ENCODE peak calls at places on chromosomes 4 and X, in eight cellular contexts. T is dorsolateral prefrontal cortex; I is central memory CD4-positive, alpha-beta T cell; V is glomerular endothelial cell; B is H9; H is stimulated activated CD4-positive, alpha-beta T cell treated with anti-CD3 and anti-CD28 coated beads, Interleukin-12 subunit alpha, Interleukin-12 subunit beta, amount 100 ng/mL, for 4 hours; E is left cardiac atrium; W is RWPE1. K is an unnamed sample.

GRCh38 chr4:78058591-78059523 is 1.7 kb downstream of the FRAS1 start:
- DNase-seq in T (peak), I (no peak), V (no peak), B (peak), H (peak), E (peak), W (peak), K (peak)

GRCh38 chr4:1669270-1669669 is 14.8 kb downstream of the FAM53A start:
- DNase-seq in T (no peak), I (no peak), V (no peak), B (no peak), H (no peak), E (no peak), W (no peak), K (no peak)

GRCh38 chr4:113760094-113760851 is 1.3 kb downstream of the CAMK2D start:
- DNase-seq in T (peak), I (peak), V (no peak), B (no peak), H (peak), E (peak), W (peak), K (peak)

GRCh38 chr4:4704267-4704666 is 155.2 kb upstream of the MSX1 start:
- DNase-seq in T (no peak), I (no peak), V (no peak), B (no peak), H (no peak), E (no peak), W (no peak), K (no peak)

GRCh38 chrX:4550018-4550417 is 836.6 kb upstream of the PRKX start:
- DNase-seq in T (no peak), I (no peak), V (no peak), B (peak), H (no peak), E (no peak), W (no peak), K (no peak)

GRCh38 chrX:115234220-115234557 is 293 bp upstream of the LRCH2 start:
- DNase-seq in T (no peak), I (no peak), V (no peak), B (no peak), H (no peak), E (no peak), W (no peak), K (no peak)

GRCh38 chrX:1327651-1328304 is 8.8 kb upstream of the IL3RA start:
- DNase-seq in T (no peak), I (no peak), V (no peak), B (no peak), H (no peak), E (no peak), W (no peak), K (no peak)

GRCh38 chr4:40173470-40173875 is 23.4 kb upstream of the RHOH start:
- DNase-seq in T (no peak), I (no peak), V (no peak), B (no peak), H (no peak), E (no peak), W (no peak), K (no peak)

GRCh38 chr4:22471419-22471818 is 44.4 kb downstream of the ADGRA3 start:
- DNase-seq in T (no peak), I (no peak), V (no peak), B (no peak), H (no peak), E (no peak), W (no peak), K (no peak)

GRCh38 chr4:100428051-100428450 is 89.8 kb downstream of the EMCN start:
- DNase-seq in T (no peak), I (no peak), V (peak), B (no peak), H (no peak), E (no peak), W (peak), K (no peak)